ENCODE peak calls at places on chromosomes 16 and 17, in five cellular contexts. V is mucosa of gallbladder; I is neural crest cell; P is activated CD4-positive, alpha-beta T cell treated with anti-CD3 and anti-CD28 coated beads for 36 hours; Z is mammary epithelial cell. F is an unnamed sample.

GRCh38 chr17:62892870-62893338 is 73.1 kb upstream of the TANC2 start:
- DNase-seq in I (no peak), P (peak; percentile 45), Z (peak; percentile 98), V (peak; percentile 60), F (no peak)

GRCh38 chr17:14622622-14623101 is 321.8 kb downstream of the HS3ST3B1 start:
- DNase-seq in P (no peak), V (no peak), I (no peak), Z (peak; percentile 69), F (no peak)

GRCh38 chr17:10172241-10172741 is 26.1 kb downstream of the GAS7 start:
- DNase-seq in I (no peak), Z (no peak), V (no peak), P (no peak), F (no peak)

GRCh38 chr17:39999067-39999466 is 16.2 kb upstream of the CSF3 start:
- DNase-seq in V (no peak), P (no peak), I (no peak), Z (no peak), F (no peak)

GRCh38 chr16:17423195-17423594 is 47.6 kb downstream of the XYLT1 start:
- DNase-seq in V (no peak), Z (no peak), I (no peak), P (no peak), F (no peak)

GRCh38 chr16:69599731-69600130 is 34.0 kb downstream of the NFAT5 start:
- DNase-seq in I (no peak), P (no peak), Z (no peak), V (no peak), F (no peak)

GRCh38 chr16:84132527-84133285 is 12.3 kb downstream of the HSDL1 start:
- DNase-seq in Z (no peak), P (no peak), V (no peak), I (no peak), F (no peak)

GRCh38 chr17:1006054-1006453 is 9.1 kb downstream of the TIMM22 start:
- DNase-seq in V (peak; percentile 30), Z (no peak), P (no peak), I (no peak), F (no peak)

GRCh38 chr17:1490643-1491405 is 1.7 kb downstream of the MYO1C start:
- DNase-seq in P (peak; percentile 81), V (peak; percentile 60), I (peak; percentile 50), Z (peak; percentile 42), F (peak; percentile 59)

GRCh38 chr17:67563692-67564228 is 154.0 kb upstream of the NOL11 start:
- DNase-seq in I (no peak), V (no peak), Z (no peak), P (no peak), F (no peak)

GRCh38 chr17:75604034-75604695 is 16.6 kb downstream of the MYO15B start:
- DNase-seq in Z (no peak), P (no peak), I (no peak), V (no peak), F (no peak)

GRCh38 chr17:67290994-67291362 is 46.0 kb upstream of the HELZ start:
- DNase-seq in I (no peak), P (no peak), V (no peak), Z (no peak), F (no peak)

GRCh38 chr16:89993971-89994370 is 25.3 kb downstream of the DBNDD1 start:
- DNase-seq in Z (no peak), V (no peak), I (no peak), P (no peak), F (no peak)

GRCh38 chr16:67157892-67158635 is 1.6 kb downstream of the TRADD start:
- DNase-seq in I (no peak), P (no peak), Z (no peak), V (no peak), F (no peak)

GRCh38 chr17:28549274-28550132 is 2.9 kb downstream of the UNC119 start:
- DNase-seq in P (peak; percentile 83), V (no peak), Z (no peak), I (no peak), F (no peak)

GRCh38 chr17:10125761-10126553 is 72.4 kb downstream of the GAS7 start:
- DNase-seq in I (no peak), V (no peak), P (no peak), Z (no peak), F (peak; percentile 64)

GRCh38 chr17:67376509-67376891 is 581 bp upstream of the PITPNC1 start:
- DNase-seq in I (no peak), V (peak; percentile 23), Z (no peak), P (peak; percentile 59), F (peak; percentile 64)

F was measured in cerebellar cortex.